ENCODE peak calls at places on chromosomes 3 and 15, in five cellular contexts. Z is activated CD4-positive, alpha-beta T cell treated with anti-CD3 and anti-CD28 coated beads, Interleukin-2, amount 50 U/mL, for 1 hour; H is HL-60; O is midbrain; Q is astrocyte of the spinal cord. X is an unnamed sample.

GRCh38 chr3:38247366-38248035 is 18.1 kb upstream of the SLC22A13 start:
- DNase-seq in Z (no peak), H (no peak), O (peak; percentile 8), Q (peak; percentile 91), X (peak; percentile 20)

GRCh38 chr3:194485471-194485875 is 1.3 kb downstream of the ATP13A3 start:
- DNase-seq in Z (no peak), H (no peak), O (no peak), Q (peak; percentile 45), X (no peak)

GRCh38 chr3:152405915-152406802 is 137.4 kb downstream of the MBNL1 start:
- DNase-seq in Z (no peak), H (peak; percentile 75), O (no peak), Q (peak; percentile 70), X (peak; percentile 72)

GRCh38 chr3:186705882-186706780 is 11.0 kb upstream of the KNG1 start:
- DNase-seq in Z (no peak), H (no peak), O (no peak), Q (no peak), X (no peak)

GRCh38 chr3:115092220-115092791 is 54.8 kb downstream of the ZBTB20 start:
- DNase-seq in Z (peak; percentile 62), H (no peak), O (peak; percentile 93), Q (peak; percentile 69), X (peak; percentile 36)

GRCh38 chr3:124459678-124460077 is 270.6 kb upstream of the UMPS start:
- DNase-seq in Z (no peak), H (no peak), O (no peak), Q (no peak), X (no peak)

GRCh38 chr3:25532763-25533162 is 104.7 kb downstream of the RARB start:
- DNase-seq in Z (no peak), H (peak; percentile 17), O (no peak), Q (no peak), X (no peak)

GRCh38 chr15:34583399-34584320 is at the start of gene GOLGA8B:
- DNase-seq in Z (peak; percentile 78), H (peak; percentile 65), O (peak; percentile 45), Q (peak; percentile 53), X (peak; percentile 45)

GRCh38 chr3:172627057-172627809 is 83.6 kb downstream of the NCEH1 start:
- DNase-seq in Z (no peak), H (peak; percentile 51), O (no peak), Q (peak; percentile 37), X (no peak)

GRCh38 chr3:160445854-160446253 is 3.7 kb downstream of the TRIM59 start:
- DNase-seq in Z (no peak), H (no peak), O (no peak), Q (no peak), X (no peak)

GRCh38 chr15:95826831-95827230 is 503.7 kb upstream of the NR2F2 start:
- DNase-seq in Z (no peak), H (no peak), O (no peak), Q (no peak), X (no peak)

GRCh38 chr15:100349696-100350433 is 8.1 kb upstream of the ADAMTS17 start:
- DNase-seq in Z (peak; percentile 83), H (peak; percentile 88), O (peak; percentile 94), Q (peak; percentile 84), X (peak; percentile 88)

X was measured in NCI-H460.